ENCODE peak calls at places on chromosomes 13 and 19, in five cellular contexts. One of them, this sample, is unnamed.

GRCh38 chr19:37948362-37948761 is 41.4 kb downstream of the SIPA1L3 start:
- DNase-seq in GM19239: no peak
- DNase-seq in A549: no peak
- DNase-seq in stimulated activated CD8-positive, alpha-beta memory T cell treated with anti-CD3 and anti-CD28 coated beads, Interleukin-2, amount 100 ng/mL, for 48 hours: no peak
- DNase-seq in HT1080: no peak
- DNase-seq in this sample: no peak

GRCh38 chr13:105428816-105429215 is 1106.6 kb downstream of the EFNB2 start:
- DNase-seq in GM19239: no peak
- DNase-seq in HT1080: no peak
- DNase-seq in A549: no peak
- DNase-seq in stimulated activated CD8-positive, alpha-beta memory T cell treated with anti-CD3 and anti-CD28 coated beads, Interleukin-2, amount 100 ng/mL, for 48 hours: no peak
- DNase-seq in this sample: no peak

GRCh38 chr13:42474954-42475353 is 99.0 kb upstream of the TNFSF11 start:
- DNase-seq in GM19239: no peak
- DNase-seq in HT1080: peak; percentile 73
- DNase-seq in stimulated activated CD8-positive, alpha-beta memory T cell treated with anti-CD3 and anti-CD28 coated beads, Interleukin-2, amount 100 ng/mL, for 48 hours: peak; percentile 30
- DNase-seq in A549: no peak
- DNase-seq in this sample: peak; percentile 31

GRCh38 chr13:55000043-55000442 is 1971.4 kb downstream of the OLFM4 start:
- DNase-seq in GM19239: no peak
- DNase-seq in A549: no peak
- DNase-seq in stimulated activated CD8-positive, alpha-beta memory T cell treated with anti-CD3 and anti-CD28 coated beads, Interleukin-2, amount 100 ng/mL, for 48 hours: no peak
- DNase-seq in HT1080: no peak
- DNase-seq in this sample: no peak

GRCh38 chr19:16927883-16928282 is 39.1 kb downstream of the F2RL3 start:
- DNase-seq in stimulated activated CD8-positive, alpha-beta memory T cell treated with anti-CD3 and anti-CD28 coated beads, Interleukin-2, amount 100 ng/mL, for 48 hours: no peak
- DNase-seq in GM19239: no peak
- DNase-seq in HT1080: no peak
- DNase-seq in A549: no peak
- DNase-seq in this sample: no peak

GRCh38 chr13:79349011-79349410 is 57.0 kb downstream of the RBM26 start:
- DNase-seq in stimulated activated CD8-positive, alpha-beta memory T cell treated with anti-CD3 and anti-CD28 coated beads, Interleukin-2, amount 100 ng/mL, for 48 hours: no peak
- DNase-seq in A549: no peak
- DNase-seq in HT1080: no peak
- DNase-seq in GM19239: no peak
- DNase-seq in this sample: no peak

GRCh38 chr19:47486900-47487299 is 2.9 kb upstream of the KPTN start:
- DNase-seq in A549: no peak
- DNase-seq in HT1080: no peak
- DNase-seq in stimulated activated CD8-positive, alpha-beta memory T cell treated with anti-CD3 and anti-CD28 coated beads, Interleukin-2, amount 100 ng/mL, for 48 hours: no peak
- DNase-seq in GM19239: no peak
- DNase-seq in this sample: no peak

GRCh38 chr19:10566658-10567410 is 1.0 kb upstream of the KRI1 start:
- DNase-seq in stimulated activated CD8-positive, alpha-beta memory T cell treated with anti-CD3 and anti-CD28 coated beads, Interleukin-2, amount 100 ng/mL, for 48 hours: no peak
- DNase-seq in HT1080: no peak
- DNase-seq in GM19239: peak; percentile 58
- DNase-seq in A549: no peak
- DNase-seq in this sample: no peak

GRCh38 chr13:75495938-75496337 is 14.0 kb upstream of the TBC1D4 start:
- DNase-seq in HT1080: no peak
- DNase-seq in A549: no peak
- DNase-seq in GM19239: no peak
- DNase-seq in stimulated activated CD8-positive, alpha-beta memory T cell treated with anti-CD3 and anti-CD28 coated beads, Interleukin-2, amount 100 ng/mL, for 48 hours: no peak
- DNase-seq in this sample: no peak

GRCh38 chr13:75566658-75567057 is 17.1 kb downstream of the UCHL3 start:
- DNase-seq in GM19239: no peak
- DNase-seq in HT1080: peak; percentile 31
- DNase-seq in A549: peak; percentile 56
- DNase-seq in stimulated activated CD8-positive, alpha-beta memory T cell treated with anti-CD3 and anti-CD28 coated beads, Interleukin-2, amount 100 ng/mL, for 48 hours: no peak
- DNase-seq in this sample: no peak

GRCh38 chr13:105957769-105958438 is 577.6 kb downstream of the EFNB2 start:
- DNase-seq in A549: no peak
- DNase-seq in stimulated activated CD8-positive, alpha-beta memory T cell treated with anti-CD3 and anti-CD28 coated beads, Interleukin-2, amount 100 ng/mL, for 48 hours: no peak
- DNase-seq in GM19239: no peak
- DNase-seq in HT1080: no peak
- DNase-seq in this sample: no peak